ENCODE peak calls at places on chromosomes 1 and 21, in ten cellular contexts. Y is AG09309; O is stimulated activated CD4-positive, alpha-beta T cell treated with anti-CD3 and anti-CD28 coated beads, TNF-alpha, amount 100 ng/mL, for 4 hours; B is T47D; W is heart left ventricle; E is stromal cell of bone marrow; T is Peyer's patch; S is kidney tubule cell; X is left ventricle myocardium inferior; D is mesothelial cell of epicardium. H is an unnamed sample.

GRCh38 chr1:158333405-158334145 is 2.2 kb upstream of the CD1B start:
- DNase-seq in D (no peak), X (no peak), W (no peak), E (no peak), O (no peak), B (no peak), S (no peak), Y (no peak), T (no peak), H (no peak)

GRCh38 chr21:35953570-35953969 is 106.8 kb downstream of the SETD4 start:
- DNase-seq in T (no peak), S (peak; percentile 24), B (no peak), D (no peak), E (no peak), W (no peak), X (no peak), Y (no peak), O (no peak), H (no peak)

GRCh38 chr1:161200992-161201827 is 957 bp upstream of the NDUFS2 start:
- DNase-seq in S (no peak), D (no peak), T (no peak), W (peak; percentile 70), X (peak; percentile 56), O (no peak), B (no peak), E (peak; percentile 65), Y (no peak), H (peak; percentile 81)

GRCh38 chr1:97038410-97038809 is 316.8 kb downstream of the PTBP2 start:
- DNase-seq in S (no peak), O (no peak), B (no peak), E (no peak), Y (no peak), T (no peak), X (no peak), D (no peak), W (no peak), H (no peak)

GRCh38 chr1:198563578-198563977 is 23.1 kb upstream of the ATP6V1G3 start:
- DNase-seq in O (no peak), Y (no peak), X (no peak), S (peak; percentile 19), W (no peak), D (no peak), T (no peak), B (peak; percentile 21), E (no peak), H (no peak)

GRCh38 chr1:156516821-156517220 is 16.2 kb upstream of the MEF2D start:
- DNase-seq in O (no peak), W (no peak), S (no peak), Y (no peak), T (no peak), E (no peak), X (no peak), D (no peak), B (no peak), H (no peak)

GRCh38 chr1:35178874-35179380 is 14.0 kb downstream of the SFPQ start:
- DNase-seq in T (no peak), S (peak; percentile 64), O (no peak), Y (no peak), D (no peak), W (no peak), E (no peak), X (no peak), B (no peak), H (no peak)

GRCh38 chr1:147673401-147673800 is 3.1 kb upstream of the ACP6 start:
- DNase-seq in X (no peak), D (no peak), E (no peak), T (no peak), S (no peak), Y (peak; percentile 32), O (no peak), B (no peak), W (no peak), H (no peak)

GRCh38 chr1:214545293-214545692 is 6.1 kb downstream of the PTPN14 start:
- DNase-seq in O (no peak), T (no peak), Y (no peak), E (no peak), W (no peak), D (no peak), S (no peak), X (no peak), B (no peak), H (no peak)